ENCODE peak calls at places on chromosomes 1 and 21, in nine cellular contexts. A is T-helper 1 cell; Z is activated CD4-positive, alpha-beta T cell treated with anti-CD3 and anti-CD28 coated beads for 4 hours; K is germinal center; T is HFFc6; Y is spleen; C is GM06990; B is psoas muscle; O is HTR-8/SVneo. I is an unnamed sample.

GRCh38 chr1:48777219-48777895 is 666 bp upstream of the BEND5 start:
- DNase-seq in A (no peak), Z (no peak), K (no peak), T (no peak), Y (no peak), C (no peak), B (no peak), O (no peak), I (no peak)

GRCh38 chr1:154886281-154887036 is 16.4 kb upstream of the KCNN3 start:
- DNase-seq in A (no peak), Z (no peak), K (no peak), T (no peak), Y (no peak), C (no peak), B (no peak), O (no peak), I (no peak)

GRCh38 chr1:3265800-3266485 is 188.5 kb upstream of the ARHGEF16 start:
- DNase-seq in A (no peak), Z (no peak), K (no peak), T (no peak), Y (no peak), C (no peak), B (no peak), O (no peak), I (no peak)

GRCh38 chr1:227315500-227316346 is 2.6 kb downstream of the CDC42BPA start:
- DNase-seq in A (no peak), Z (no peak), K (no peak), T (peak; percentile 30), Y (no peak), C (no peak), B (peak; percentile 19), O (peak; percentile 41), I (peak; percentile 23)

GRCh38 chr1:64686828-64687724 is 57.8 kb upstream of the RAVER2 start:
- DNase-seq in A (no peak), Z (peak; percentile 5), K (peak; percentile 42), T (peak; percentile 36), Y (no peak), C (no peak), B (no peak), O (peak; percentile 46), I (no peak)

GRCh38 chr1:34800214-34800613 is 7.4 kb downstream of the GJA4 start:
- DNase-seq in A (no peak), Z (no peak), K (no peak), T (peak; percentile 33), Y (no peak), C (no peak), B (no peak), O (no peak), I (no peak)

GRCh38 chr21:42532466-42533181 is 19.0 kb downstream of the SLC37A1 start:
- DNase-seq in A (no peak), Z (no peak), K (peak; percentile 55), T (no peak), Y (peak; percentile 86), C (no peak), B (peak; percentile 88), O (no peak), I (peak; percentile 65)

GRCh38 chr1:5267603-5268235 is 613.3 kb downstream of the AJAP1 start:
- DNase-seq in A (no peak), Z (no peak), K (no peak), T (no peak), Y (peak; percentile 56), C (no peak), B (no peak), O (no peak), I (no peak)

GRCh38 chr1:53470155-53470554 is 11.0 kb downstream of the DMRTB1 start:
- DNase-seq in A (no peak), Z (no peak), K (no peak), T (no peak), Y (peak; percentile 75), C (no peak), B (peak; percentile 74), O (no peak), I (peak; percentile 56)

GRCh38 chr1:214899908-214900470 is 182.5 kb upstream of the KCNK2 start:
- DNase-seq in A (no peak), Z (no peak), K (no peak), T (peak; percentile 45), Y (no peak), C (no peak), B (no peak), O (no peak), I (no peak)

GRCh38 chr1:209742409-209743144 is 13.3 kb upstream of the TRAF3IP3 start:
- DNase-seq in A (no peak), Z (no peak), K (no peak), T (peak; percentile 32), Y (no peak), C (no peak), B (no peak), O (no peak), I (no peak)

GRCh38 chr1:80566123-80566522 is 1234.6 kb upstream of the ADGRL2 start:
- DNase-seq in A (no peak), Z (no peak), K (no peak), T (no peak), Y (no peak), C (no peak), B (no peak), O (no peak), I (no peak)

GRCh38 chr1:205444931-205445652 is 10.8 kb downstream of the BLACAT1 start:
- DNase-seq in A (no peak), Z (no peak), K (no peak), T (no peak), Y (no peak), C (no peak), B (peak; percentile 37), O (no peak), I (peak; percentile 65)

GRCh38 chr1:38274974-38275373 is 228.4 kb upstream of the POU3F1 start:
- DNase-seq in A (no peak), Z (no peak), K (no peak), T (no peak), Y (peak; percentile 56), C (no peak), B (no peak), O (no peak), I (no peak)

GRCh38 chr1:233518344-233518743 is 95.6 kb upstream of the KCNK1 start:
- DNase-seq in A (no peak), Z (no peak), K (peak; percentile 5), T (no peak), Y (no peak), C (no peak), B (no peak), O (peak; percentile 27), I (no peak)

GRCh38 chr1:45230537-45230936 is 24.1 kb upstream of the ZSWIM5 start:
- DNase-seq in A (no peak), Z (peak; percentile 7), K (no peak), T (no peak), Y (no peak), C (no peak), B (no peak), O (no peak), I (no peak)

I was measured in uterus.